ENCODE peak calls at places on chromosome 19, in ten cellular contexts. W is GDM1; G is GF-D8; J is skeletal muscle cell; Q is astrocyte of the spinal cord; I is breast epithelium; N is posterior cingulate gyrus; V is hypothalamus; S is NCI-H1417 treated with DMSO at 0.1 percent for 48 hours; E is CD4-positive, CD25-positive, alpha-beta regulatory T cell. U is an unnamed sample.

GRCh38 chr19:30649934-30650614 is 277.9 kb downstream of the ZNF536 start:
- DNase-seq in W (no peak), V (no peak), J (no peak), G (no peak), S (no peak), Q (peak; percentile 51), E (no peak), I (no peak), N (no peak), U (no peak)

GRCh38 chr19:32580901-32581703 is at the start of gene PDCD5:
- DNase-seq in V (peak; percentile 92), N (peak; percentile 97), W (peak; percentile 95), E (peak; percentile 95), J (peak; percentile 75), Q (peak; percentile 95), I (peak; percentile 94), S (peak; percentile 66), G (peak; percentile 85), U (peak; percentile 92)

GRCh38 chr19:55579766-55580621 is 654 bp downstream of the ZNF579 start:
- DNase-seq in Q (peak; percentile 47), G (no peak), E (no peak), W (no peak), S (no peak), I (no peak), N (peak; percentile 63), V (no peak), J (no peak), U (peak; percentile 59)

GRCh38 chr19:38252935-38253691 is 3.1 kb downstream of the PPP1R14A start:
- DNase-seq in S (no peak), E (no peak), W (no peak), Q (no peak), G (no peak), V (peak; percentile 81), N (peak; percentile 95), J (no peak), I (peak; percentile 75), U (no peak)

GRCh38 chr19:34673590-34673989 is 3.4 kb downstream of the SCGB2B2 start:
- DNase-seq in G (no peak), N (no peak), I (no peak), S (no peak), J (no peak), E (no peak), Q (no peak), W (no peak), V (no peak), U (no peak)

GRCh38 chr19:18932216-18932841 is 8.7 kb downstream of the HOMER3 start:
- DNase-seq in S (no peak), N (peak; percentile 85), V (peak; percentile 55), W (peak; percentile 15), I (no peak), G (no peak), E (peak; percentile 77), Q (peak; percentile 54), J (no peak), U (peak; percentile 99)

GRCh38 chr19:5951338-5951861 is 26.5 kb downstream of the RANBP3 start:
- DNase-seq in I (no peak), V (no peak), W (no peak), Q (no peak), N (peak; percentile 68), S (no peak), G (no peak), E (no peak), J (no peak), U (peak; percentile 46)

GRCh38 chr19:33085570-33086128 is 4.7 kb downstream of the GPATCH1 start:
- DNase-seq in S (no peak), I (no peak), E (no peak), V (no peak), Q (no peak), G (no peak), W (no peak), J (no peak), N (no peak), U (no peak)

GRCh38 chr19:1133471-1133929 is 29.7 kb downstream of the GPX4 start:
- DNase-seq in V (no peak), G (peak; percentile 73), S (no peak), Q (no peak), E (peak; percentile 49), I (no peak), N (no peak), W (peak; percentile 89), J (no peak), U (peak; percentile 86)

GRCh38 chr19:45816236-45817009 is 1.3 kb upstream of the RSPH6A start:
- DNase-seq in N (no peak), E (no peak), S (no peak), J (no peak), G (no peak), W (no peak), V (no peak), I (no peak), Q (no peak), U (no peak)

GRCh38 chr19:3104708-3104983 is 10.5 kb downstream of the GNA11 start:
- DNase-seq in I (no peak), V (no peak), J (no peak), N (no peak), W (no peak), E (no peak), S (no peak), G (no peak), Q (no peak), U (no peak)

GRCh38 chr19:14347999-14348889 is 33.0 kb upstream of the ADGRE5 start:
- DNase-seq in W (no peak), Q (peak; percentile 38), N (peak; percentile 90), J (no peak), E (peak; percentile 51), S (no peak), G (no peak), I (peak; percentile 35), V (no peak), U (peak; percentile 76)

GRCh38 chr19:2691951-2692350 is 10.5 kb downstream of the GNG7 start:
- DNase-seq in S (no peak), Q (no peak), I (peak; percentile 53), J (no peak), W (no peak), E (no peak), N (peak; percentile 92), G (no peak), V (peak; percentile 72), U (no peak)

GRCh38 chr19:7928334-7928706 is 2.4 kb upstream of the CTXN1 start:
- DNase-seq in E (no peak), W (no peak), G (no peak), V (no peak), J (no peak), I (peak; percentile 50), Q (no peak), N (no peak), S (no peak), U (no peak)

GRCh38 chr19:44570984-44571684 is 41.7 kb upstream of the CEACAM20 start:
- DNase-seq in I (peak; percentile 50), S (no peak), J (peak; percentile 36), E (no peak), V (peak; percentile 9), N (no peak), G (peak; percentile 9), W (peak; percentile 54), Q (peak; percentile 80), U (peak; percentile 77)

GRCh38 chr19:47158879-47159509 is 28.4 kb downstream of the SAE1 start:
- DNase-seq in J (no peak), Q (peak; percentile 41), I (no peak), W (no peak), N (no peak), G (no peak), V (no peak), E (peak; percentile 24), S (no peak), U (no peak)

GRCh38 chr19:3986260-3987041 is 1.2 kb upstream of the EEF2 start:
- DNase-seq in S (peak; percentile 61), G (peak; percentile 73), I (peak; percentile 38), Q (peak; percentile 77), V (peak; percentile 46), E (peak; percentile 43), W (peak; percentile 61), N (no peak), J (no peak), U (peak; percentile 81)

GRCh38 chr19:45469835-45470146 is 2.0 kb downstream of the FOSB start:
- DNase-seq in S (no peak), W (no peak), N (no peak), E (peak; percentile 70), Q (peak; percentile 51), V (peak; percentile 76), J (peak; percentile 49), I (no peak), G (no peak), U (no peak)

GRCh38 chr19:51002542-51003311 is 1.3 kb upstream of the KLK8 start:
- DNase-seq in I (peak; percentile 92), J (no peak), E (no peak), S (no peak), W (no peak), V (peak; percentile 10), G (no peak), N (peak; percentile 65), Q (no peak), U (peak; percentile 100)

GRCh38 chr19:11480927-11481776 is at the start of gene ELAVL3:
- DNase-seq in G (no peak), J (no peak), W (no peak), Q (no peak), N (peak; percentile 94), S (no peak), I (no peak), E (no peak), V (peak; percentile 52), U (peak; percentile 67)

GRCh38 chr19:4054471-4055208 is 12.1 kb downstream of the ZBTB7A start:
- DNase-seq in N (peak; percentile 75), J (no peak), Q (no peak), S (no peak), E (no peak), W (no peak), I (no peak), V (no peak), G (no peak), U (no peak)

GRCh38 chr19:12721656-12722565 is 1.8 kb downstream of the TNPO2 start:
- DNase-seq in E (peak; percentile 48), G (no peak), J (peak; percentile 73), S (no peak), W (peak; percentile 3), N (no peak), V (peak; percentile 55), Q (peak; percentile 78), I (peak; percentile 69), U (peak; percentile 89)

GRCh38 chr19:41226053-41226873 is 7.2 kb downstream of the AXL start:
- DNase-seq in Q (peak; percentile 82), W (no peak), E (no peak), S (no peak), V (peak; percentile 32), N (peak; percentile 86), G (no peak), I (peak; percentile 31), J (peak; percentile 51), U (peak; percentile 67)

GRCh38 chr19:45955905-45956608 is 17.6 kb downstream of the NOVA2 start:
- DNase-seq in N (peak; percentile 86), S (no peak), J (no peak), W (peak; percentile 27), I (peak; percentile 30), E (no peak), V (peak; percentile 77), Q (peak; percentile 64), G (no peak), U (no peak)

GRCh38 chr19:55590621-55591020 is 8.7 kb downstream of the FIZ1 start:
- DNase-seq in Q (no peak), W (no peak), I (no peak), E (no peak), N (no peak), G (no peak), J (no peak), V (no peak), S (no peak), U (peak; percentile 51)

GRCh38 chr19:52535831-52536800 is 8.6 kb downstream of the ZNF808 start:
- DNase-seq in N (peak; percentile 88), I (peak; percentile 78), S (no peak), V (peak; percentile 61), Q (peak; percentile 82), W (peak; percentile 82), G (peak; percentile 72), J (peak; percentile 26), E (peak; percentile 82), U (peak; percentile 93)

GRCh38 chr19:18340237-18340989 is at the start of gene PGPEP1:
- DNase-seq in W (peak; percentile 67), I (no peak), N (peak; percentile 93), S (no peak), J (no peak), E (peak; percentile 47), Q (peak; percentile 37), V (peak; percentile 18), G (peak; percentile 17), U (peak; percentile 83)

GRCh38 chr19:801030-801860 is 4.0 kb downstream of the PTBP1 start:
- DNase-seq in I (no peak), S (no peak), E (no peak), G (peak; percentile 31), N (no peak), W (no peak), Q (peak; percentile 45), J (no peak), V (no peak), U (no peak)